ENCODE peak calls at places on chromosomes 12 and 14, in seven cellular contexts. H, V, B, S, Q, L and T are unnamed samples.

GRCh38 chr14:22997676-22998323 is 12.1 kb downstream of the C14orf93 start:
- DNase-seq in H (no peak), V (no peak), B (no peak), S (no peak), Q (no peak), L (no peak), T (no peak)

GRCh38 chr14:100285021-100285912 is 21.0 kb downstream of the SLC25A29 start:
- DNase-seq in H (peak; percentile 81), V (peak; percentile 56), B (peak; percentile 96), S (peak; percentile 78), Q (no peak), L (peak; percentile 68), T (no peak)

GRCh38 chr14:96189288-96189711 is 15.3 kb upstream of the BDKRB2 start:
- DNase-seq in H (no peak), V (no peak), B (no peak), S (no peak), Q (no peak), L (no peak), T (no peak)

GRCh38 chr12:26434299-26434915 is 239.0 kb downstream of the SSPN start:
- DNase-seq in H (peak; percentile 80), V (no peak), B (peak; percentile 78), S (no peak), Q (peak; percentile 29), L (no peak), T (peak; percentile 22)

GRCh38 chr12:57765698-57766463 is 997 bp downstream of the CYP27B1 start:
- DNase-seq in H (no peak), V (no peak), B (peak; percentile 18), S (no peak), Q (no peak), L (no peak), T (no peak)

GRCh38 chr14:91942946-91943345 is 4.5 kb downstream of the FBLN5 start:
- DNase-seq in H (no peak), V (no peak), B (no peak), S (no peak), Q (no peak), L (no peak), T (no peak)

GRCh38 chr12:56521209-56521589 is 421 bp upstream of the RBMS2 start:
- DNase-seq in H (no peak), V (no peak), B (no peak), S (no peak), Q (no peak), L (no peak), T (no peak)

GRCh38 chr12:1553987-1554982 is 40.1 kb downstream of the FBXL14 start:
- DNase-seq in H (peak; percentile 97), V (no peak), B (no peak), S (no peak), Q (no peak), L (no peak), T (no peak)

GRCh38 chr14:63032056-63032455 is 13.2 kb downstream of the KCNH5 start:
- DNase-seq in H (no peak), V (no peak), B (no peak), S (no peak), Q (no peak), L (no peak), T (no peak)

GRCh38 chr12:6917491-6918231 is 3.3 kb downstream of the ENO2 start:
- DNase-seq in H (no peak), V (no peak), B (no peak), S (peak; percentile 42), Q (no peak), L (no peak), T (no peak)